ENCODE peak calls at places on chromosome 2, in eight cellular contexts. Y is CD4-positive, alpha-beta memory T cell; W is astrocyte of the spinal cord; V is T-helper 2 cell; S is effector memory CD4-positive, alpha-beta T cell; F is NCI-H1092 treated with DMSO at 0.1 percent for 48 hours; R is mesendoderm; E is foreskin fibroblast. K is an unnamed sample.

GRCh38 chr2:105328281-105329196 is 996 bp downstream of the TGFBRAP1 start:
- DNase-seq in Y (peak; percentile 70), V (peak; percentile 38), R (peak; percentile 13), F (peak; percentile 16), E (peak; percentile 73), W (no peak), S (no peak), K (no peak)

GRCh38 chr2:1752751-1753150 is 8.4 kb upstream of the PXDN start:
- DNase-seq in E (no peak), W (no peak), S (no peak), R (no peak), V (no peak), Y (no peak), F (no peak), K (no peak)

GRCh38 chr2:105691942-105692341 is 52.8 kb upstream of the NCK2 start:
- DNase-seq in R (no peak), S (no peak), F (no peak), W (no peak), E (no peak), V (no peak), Y (no peak), K (no peak)

GRCh38 chr2:207692206-207693065 is 19.0 kb upstream of the CCNYL1 start:
- DNase-seq in F (peak; percentile 3), Y (peak; percentile 34), E (peak; percentile 33), V (peak; percentile 21), W (no peak), S (peak; percentile 16), R (peak; percentile 66), K (no peak)

GRCh38 chr2:24453379-24454073 is 37.5 kb upstream of the NCOA1 start:
- DNase-seq in W (no peak), Y (no peak), S (no peak), E (no peak), R (no peak), V (no peak), F (no peak), K (no peak)

GRCh38 chr2:142944721-142945120 is 67.3 kb downstream of the KYNU start:
- DNase-seq in E (peak; percentile 14), S (no peak), V (no peak), R (no peak), F (no peak), W (no peak), Y (no peak), K (no peak)

GRCh38 chr2:114089636-114090325 is 199.9 kb downstream of the ACTR3 start:
- DNase-seq in R (peak; percentile 35), Y (peak; percentile 26), S (no peak), W (no peak), V (no peak), F (no peak), E (no peak), K (no peak)

GRCh38 chr2:57549642-57550102 is 496.9 kb upstream of the VRK2 start:
- DNase-seq in S (no peak), Y (no peak), E (peak; percentile 0), R (peak; percentile 51), W (no peak), V (no peak), F (peak; percentile 1), K (no peak)

GRCh38 chr2:128416781-128417180 is 98.1 kb upstream of the HS6ST1 start:
- DNase-seq in V (no peak), R (no peak), Y (no peak), W (no peak), S (no peak), F (no peak), E (no peak), K (no peak)

GRCh38 chr2:133765693-133766092 is 197.4 kb upstream of the NCKAP5 start:
- DNase-seq in F (peak; percentile 32), R (no peak), V (no peak), Y (no peak), S (no peak), E (peak; percentile 4), W (peak; percentile 84), K (no peak)

GRCh38 chr2:241636983-241637232 is at the start of gene THAP4:
- DNase-seq in R (no peak), F (no peak), S (no peak), W (no peak), Y (peak; percentile 51), E (peak; percentile 90), V (no peak), K (no peak)

GRCh38 chr2:73614997-73615396 is 27.2 kb downstream of the NAT8 start:
- DNase-seq in E (no peak), W (no peak), S (no peak), R (no peak), Y (no peak), F (no peak), V (no peak), K (no peak)

GRCh38 chr2:240567872-240568677 is at the start of gene RNPEPL1:
- DNase-seq in Y (peak; percentile 76), E (peak; percentile 71), R (no peak), F (peak; percentile 41), W (no peak), V (peak; percentile 51), S (peak; percentile 42), K (peak; percentile 63)

GRCh38 chr2:97844311-97844859 is 131.0 kb downstream of the ZAP70 start:
- DNase-seq in R (no peak), E (peak; percentile 25), S (no peak), W (no peak), Y (no peak), F (no peak), V (no peak), K (no peak)

GRCh38 chr2:241546771-241547498 is 11.6 kb upstream of the BOK start:
- DNase-seq in Y (no peak), F (no peak), W (peak; percentile 87), S (no peak), V (no peak), R (peak; percentile 87), E (peak; percentile 78), K (no peak)

GRCh38 chr2:239119346-239120126 is 271.7 kb downstream of the TWIST2 start:
- DNase-seq in F (no peak), V (no peak), W (no peak), S (no peak), Y (no peak), E (no peak), R (no peak), K (no peak)

GRCh38 chr2:26757873-26758789 is 6.0 kb upstream of the SLC35F6 start:
- DNase-seq in E (peak; percentile 98), Y (no peak), S (no peak), W (peak; percentile 98), R (peak; percentile 99), F (no peak), V (no peak), K (no peak)

GRCh38 chr2:153872311-153873061 is 764 bp downstream of the GALNT13 start:
- DNase-seq in F (no peak), V (no peak), E (no peak), R (peak; percentile 25), Y (no peak), S (no peak), W (no peak), K (no peak)

GRCh38 chr2:203690110-203691047 is 16.1 kb upstream of the CD28 start:
- DNase-seq in Y (no peak), R (no peak), F (no peak), S (no peak), E (peak; percentile 67), V (no peak), W (no peak), K (no peak)

GRCh38 chr2:53490659-53491058 is 276.9 kb upstream of the CHAC2 start:
- DNase-seq in R (no peak), E (no peak), Y (no peak), V (no peak), S (no peak), W (peak; percentile 44), F (peak; percentile 64), K (no peak)

GRCh38 chr2:237262838-237263771 is 150.9 kb downstream of the COL6A3 start:
- DNase-seq in Y (no peak), F (no peak), V (no peak), S (no peak), W (peak; percentile 71), E (peak; percentile 86), R (no peak), K (no peak)

GRCh38 chr2:182144039-182144779 is 158.6 kb downstream of the PPP1R1C start:
- DNase-seq in Y (no peak), V (no peak), W (no peak), E (no peak), S (no peak), R (peak; percentile 82), F (no peak), K (no peak)

GRCh38 chr2:149991576-149991975 is 404.0 kb upstream of the MMADHC start:
- DNase-seq in S (no peak), E (no peak), V (no peak), Y (no peak), W (peak; percentile 78), R (no peak), F (no peak), K (no peak)

GRCh38 chr2:190802133-190802532 is 78.5 kb upstream of the GLS start:
- DNase-seq in Y (no peak), S (no peak), E (no peak), V (no peak), F (no peak), W (no peak), R (peak; percentile 53), K (no peak)

GRCh38 chr2:234291765-234292204 is 205.1 kb downstream of the ARL4C start:
- DNase-seq in S (peak; percentile 37), F (peak; percentile 31), W (peak; percentile 69), R (no peak), V (peak; percentile 66), E (peak; percentile 88), Y (peak; percentile 71), K (no peak)

GRCh38 chr2:111246620-111247061 is 125.9 kb downstream of the BCL2L11 start:
- DNase-seq in Y (no peak), E (no peak), V (no peak), W (no peak), F (no peak), S (no peak), R (no peak), K (no peak)

GRCh38 chr2:20674974-20675679 is 8.2 kb downstream of the GDF7 start:
- DNase-seq in W (peak; percentile 77), Y (no peak), F (no peak), V (no peak), S (no peak), R (peak; percentile 42), E (peak; percentile 92), K (no peak)

K was measured in activated B cell treated with CpG ODN at 0.5 μM for 24 hours.